ENCODE peak calls at places on chromosomes 16 and 17, in six cellular contexts. One of them, this sample, is unnamed.

GRCh38 chr17:12995106-12995895 is 22.5 kb downstream of the ELAC2 start:
- DNase-seq in fibroblast of the conjunctiva: no peak
- DNase-seq in T-helper 1 cell: no peak
- DNase-seq in sigmoid colon: peak; percentile 35
- DNase-seq in astrocyte of the spinal cord: no peak
- DNase-seq in globus pallidus: no peak
- DNase-seq in this sample: no peak

GRCh38 chr16:57720142-57720575 is 15.4 kb upstream of the KATNB1 start:
- DNase-seq in fibroblast of the conjunctiva: peak; percentile 21
- DNase-seq in T-helper 1 cell: peak; percentile 67
- DNase-seq in sigmoid colon: no peak
- DNase-seq in astrocyte of the spinal cord: peak; percentile 50
- DNase-seq in globus pallidus: peak; percentile 47
- DNase-seq in this sample: peak; percentile 2

GRCh38 chr17:77616243-77616731 is 342.2 kb upstream of the TNRC6C start:
- DNase-seq in fibroblast of the conjunctiva: no peak
- DNase-seq in T-helper 1 cell: no peak
- DNase-seq in sigmoid colon: no peak
- DNase-seq in astrocyte of the spinal cord: no peak
- DNase-seq in globus pallidus: no peak
- DNase-seq in this sample: no peak

GRCh38 chr17:18240449-18240848 is 15.0 kb downstream of the LLGL1 start:
- DNase-seq in fibroblast of the conjunctiva: no peak
- DNase-seq in T-helper 1 cell: no peak
- DNase-seq in sigmoid colon: no peak
- DNase-seq in astrocyte of the spinal cord: no peak
- DNase-seq in globus pallidus: no peak
- DNase-seq in this sample: no peak

GRCh38 chr16:75305364-75306101 is 54.1 kb upstream of the BCAR1 start:
- DNase-seq in fibroblast of the conjunctiva: peak; percentile 97
- DNase-seq in T-helper 1 cell: no peak
- DNase-seq in sigmoid colon: peak; percentile 90
- DNase-seq in astrocyte of the spinal cord: peak; percentile 100
- DNase-seq in globus pallidus: no peak
- DNase-seq in this sample: peak; percentile 99

GRCh38 chr17:40936976-40937375 is 470 bp downstream of the KRT23 start:
- DNase-seq in fibroblast of the conjunctiva: no peak
- DNase-seq in T-helper 1 cell: no peak
- DNase-seq in sigmoid colon: no peak
- DNase-seq in astrocyte of the spinal cord: no peak
- DNase-seq in globus pallidus: no peak
- DNase-seq in this sample: no peak

GRCh38 chr17:75404739-75405364 is 626 bp downstream of the GRB2 start:
- DNase-seq in fibroblast of the conjunctiva: no peak
- DNase-seq in T-helper 1 cell: peak; percentile 53
- DNase-seq in sigmoid colon: peak; percentile 80
- DNase-seq in astrocyte of the spinal cord: peak; percentile 36
- DNase-seq in globus pallidus: peak; percentile 26
- DNase-seq in this sample: no peak

GRCh38 chr17:60583008-60583407 is 17.0 kb upstream of the PPM1D start:
- DNase-seq in fibroblast of the conjunctiva: no peak
- DNase-seq in T-helper 1 cell: no peak
- DNase-seq in sigmoid colon: no peak
- DNase-seq in astrocyte of the spinal cord: no peak
- DNase-seq in globus pallidus: no peak
- DNase-seq in this sample: no peak

GRCh38 chr17:78886954-78887353 is 16.0 kb downstream of the CEP295NL start:
- DNase-seq in fibroblast of the conjunctiva: no peak
- DNase-seq in T-helper 1 cell: no peak
- DNase-seq in sigmoid colon: no peak
- DNase-seq in astrocyte of the spinal cord: no peak
- DNase-seq in globus pallidus: no peak
- DNase-seq in this sample: no peak

GRCh38 chr17:9792181-9792840 is 919 bp upstream of the DHRS7C start:
- DNase-seq in fibroblast of the conjunctiva: no peak
- DNase-seq in T-helper 1 cell: no peak
- DNase-seq in sigmoid colon: no peak
- DNase-seq in astrocyte of the spinal cord: no peak
- DNase-seq in globus pallidus: no peak
- DNase-seq in this sample: no peak

GRCh38 chr16:9539346-9539745 is 447.9 kb downstream of the HAPSTR1 start:
- DNase-seq in fibroblast of the conjunctiva: no peak
- DNase-seq in T-helper 1 cell: no peak
- DNase-seq in sigmoid colon: no peak
- DNase-seq in astrocyte of the spinal cord: no peak
- DNase-seq in globus pallidus: no peak
- DNase-seq in this sample: no peak

GRCh38 chr16:86635181-86635580 is 56.8 kb downstream of the FOXL1 start:
- DNase-seq in fibroblast of the conjunctiva: peak; percentile 32
- DNase-seq in T-helper 1 cell: no peak
- DNase-seq in sigmoid colon: no peak
- DNase-seq in astrocyte of the spinal cord: peak; percentile 47
- DNase-seq in globus pallidus: no peak
- DNase-seq in this sample: no peak

GRCh38 chr17:42675984-42676423 is 790 bp downstream of the PLEKHH3 start:
- DNase-seq in fibroblast of the conjunctiva: no peak
- DNase-seq in T-helper 1 cell: no peak
- DNase-seq in sigmoid colon: peak; percentile 87
- DNase-seq in astrocyte of the spinal cord: peak; percentile 47
- DNase-seq in globus pallidus: no peak
- DNase-seq in this sample: peak; percentile 19

GRCh38 chr17:51422634-51423033 is 162.3 kb downstream of the UTP18 start:
- DNase-seq in fibroblast of the conjunctiva: no peak
- DNase-seq in T-helper 1 cell: no peak
- DNase-seq in sigmoid colon: no peak
- DNase-seq in astrocyte of the spinal cord: no peak
- DNase-seq in globus pallidus: no peak
- DNase-seq in this sample: no peak